ENCODE peak calls at places on chromosomes 2 and 18, in nine cellular contexts. S is pons; X is activated T-cell treated with anti-CD3 and anti-CD28 coated beads, Interleukin-2, amount 50 U/mL, for 24 hours; I is mammary epithelial cell; D is anterior cingulate cortex; N is fibroblast of lung; L is ELR; R is fibroblast of villous mesenchyme; Y is progenitor cell of endocrine pancreas. U is an unnamed sample.
A peak's percentile ranks its signal among the peaks of the same experiment; 100 is the strongest.

GRCh38 chr2:3440486-3440885 is 61.0 kb downstream of the TRAPPC12 start:
- DNase-seq in S (no peak), X (no peak), I (no peak), D (no peak), N (no peak), L (no peak), R (no peak), Y (no peak), U (no peak)

GRCh38 chr2:130728007-130728454 is 839 bp upstream of the GPR148 start:
- DNase-seq in S (no peak), X (no peak), I (no peak), D (no peak), N (peak; percentile 7), L (peak; percentile 5), R (no peak), Y (no peak), U (peak; percentile 20)

GRCh38 chr18:22349317-22349898 is 68.3 kb downstream of the CTAGE1 start:
- DNase-seq in S (no peak), X (no peak), I (no peak), D (no peak), N (peak; percentile 16), L (no peak), R (peak; percentile 92), Y (no peak), U (peak; percentile 100)

GRCh38 chr2:12057436-12058166 is 311.2 kb downstream of the LPIN1 start:
- DNase-seq in S (no peak), X (peak; percentile 47), I (no peak), D (no peak), N (peak; percentile 61), L (peak; percentile 83), R (no peak), Y (no peak), U (no peak)

GRCh38 chr2:77579076-77579769 is 57.0 kb upstream of the LRRTM4 start:
- DNase-seq in S (no peak), X (no peak), I (no peak), D (no peak), N (no peak), L (no peak), R (no peak), Y (no peak), U (no peak)

GRCh38 chr2:130336150-130336876 is 6.4 kb upstream of the IMP4 start:
- DNase-seq in S (no peak), X (no peak), I (no peak), D (no peak), N (no peak), L (no peak), R (no peak), Y (no peak), U (no peak)

GRCh38 chr18:52499646-52500045 is 159.6 kb downstream of the DCC start:
- DNase-seq in S (peak; percentile 10), X (no peak), I (no peak), D (no peak), N (no peak), L (no peak), R (no peak), Y (no peak), U (no peak)

GRCh38 chr2:24852431-24853020 is 59.3 kb downstream of the CENPO start:
- DNase-seq in S (no peak), X (no peak), I (no peak), D (no peak), N (no peak), L (no peak), R (no peak), Y (no peak), U (no peak)

GRCh38 chr2:178106053-178106452 is 6.2 kb upstream of the RBM45 start:
- DNase-seq in S (no peak), X (no peak), I (no peak), D (no peak), N (no peak), L (no peak), R (no peak), Y (no peak), U (no peak)

GRCh38 chr2:160367887-160368286 is 125.7 kb downstream of the RBMS1 start:
- DNase-seq in S (peak; percentile 60), X (no peak), I (peak; percentile 77), D (no peak), N (peak; percentile 99), L (peak; percentile 92), R (peak; percentile 99), Y (no peak), U (peak; percentile 99)

GRCh38 chr2:114192362-114192761 is 250.1 kb upstream of the DPP10 start:
- DNase-seq in S (no peak), X (no peak), I (peak; percentile 25), D (no peak), N (peak; percentile 2), L (peak; percentile 19), R (no peak), Y (no peak), U (peak; percentile 5)

GRCh38 chr2:52465267-52465666 is 1302.3 kb upstream of the CHAC2 start:
- DNase-seq in S (no peak), X (no peak), I (no peak), D (no peak), N (peak; percentile 70), L (no peak), R (no peak), Y (no peak), U (peak; percentile 51)

GRCh38 chr2:112092286-112093041 is 37.4 kb downstream of the TMEM87B start:
- DNase-seq in S (no peak), X (no peak), I (peak; percentile 58), D (no peak), N (peak; percentile 89), L (peak; percentile 89), R (peak; percentile 33), Y (no peak), U (peak; percentile 69)

GRCh38 chr2:6917761-6918421 is 679 bp downstream of the RNF144A start:
- DNase-seq in S (peak; percentile 12), X (peak; percentile 59), I (no peak), D (no peak), N (no peak), L (no peak), R (no peak), Y (no peak), U (no peak)

GRCh38 chr2:98479959-98480524 is 35.4 kb downstream of the INPP4A start:
- DNase-seq in S (no peak), X (peak; percentile 66), I (peak; percentile 99), D (peak; percentile 17), N (peak; percentile 70), L (peak; percentile 66), R (no peak), Y (no peak), U (peak; percentile 90)

GRCh38 chr2:230225486-230225885 is at the start of gene SP140:
- DNase-seq in S (peak; percentile 70), X (peak; percentile 73), I (no peak), D (peak; percentile 2), N (no peak), L (no peak), R (no peak), Y (no peak), U (no peak)